ENCODE peak calls at places on chromosomes 7 and 10, in four cellular contexts. Z, Y, P and T are unnamed samples.

GRCh38 chr7:128398016-128398840 is 11.6 kb downstream of the IMPDH1 start:
- DNase-seq in Z (peak; percentile 61), P (no peak), Y (peak; percentile 68), T (peak; percentile 75)

GRCh38 chr7:2959828-2960599 is 83.7 kb downstream of the CARD11 start:
- DNase-seq in P (no peak), Y (no peak), Z (no peak), T (peak; percentile 7)

GRCh38 chr7:501526-501925 is 18.1 kb downstream of the PDGFA start:
- DNase-seq in P (no peak), Z (no peak), Y (peak; percentile 0), T (no peak)

GRCh38 chr7:90312745-90313144 is 8.4 kb downstream of the FAM237B start:
- DNase-seq in P (no peak), Z (peak; percentile 17), Y (no peak), T (no peak)

GRCh38 chr10:81874878-81875679 is at the start of gene NRG3:
- DNase-seq in Z (peak; percentile 4), Y (no peak), P (no peak), T (peak; percentile 13)

GRCh38 chr10:94150541-94151184 is 156.9 kb downstream of the PLCE1 start:
- DNase-seq in Y (no peak), P (no peak), Z (no peak), T (no peak)

GRCh38 chr10:124271671-124272070 is 147.1 kb downstream of the OAT start:
- DNase-seq in Z (no peak), P (no peak), Y (no peak), T (no peak)

GRCh38 chr10:124049484-124049883 is 43.9 kb downstream of the CHST15 start:
- DNase-seq in Z (peak; percentile 24), P (no peak), Y (no peak), T (peak; percentile 66)

GRCh38 chr10:105769248-105770184 is 1128.4 kb downstream of the SORCS3 start:
- DNase-seq in P (no peak), Z (no peak), Y (no peak), T (no peak)

GRCh38 chr7:129315916-129316315 is 91.1 kb downstream of the AHCYL2 start:
- DNase-seq in Y (no peak), Z (no peak), P (no peak), T (peak; percentile 46)

GRCh38 chr7:19442016-19442785 is 266.6 kb downstream of the POLR1F start:
- DNase-seq in Z (peak; percentile 76), Y (no peak), P (no peak), T (no peak)

GRCh38 chr10:48589266-48589665 is 15.6 kb downstream of the ARHGAP22 start:
- DNase-seq in Z (peak; percentile 94), P (no peak), Y (no peak), T (no peak)

GRCh38 chr7:150471886-150472285 is 21.5 kb downstream of the GIMAP8 start:
- DNase-seq in P (no peak), Z (no peak), Y (no peak), T (no peak)

GRCh38 chr10:24541239-24541753 is 182.4 kb downstream of the ARHGAP21 start:
- DNase-seq in P (no peak), Y (no peak), Z (no peak), T (no peak)

GRCh38 chr10:122294006-122294405 is 22.9 kb downstream of the BTBD16 start:
- DNase-seq in Z (no peak), Y (no peak), P (no peak), T (no peak)

GRCh38 chr10:11856678-11857077 is 33.5 kb downstream of the PROSER2 start:
- DNase-seq in Z (peak; percentile 31), Y (no peak), P (no peak), T (no peak)

GRCh38 chr10:101745074-101745690 is 30.7 kb downstream of the FGF8 start:
- DNase-seq in Y (no peak), Z (no peak), P (no peak), T (no peak)

GRCh38 chr10:125057158-125058001 is 103.0 kb downstream of the CTBP2 start:
- DNase-seq in Z (peak; percentile 85), P (no peak), Y (no peak), T (peak; percentile 90)

GRCh38 chr10:44300666-44301649 is 83.9 kb downstream of the CXCL12 start:
- DNase-seq in Z (peak; percentile 98), P (no peak), Y (no peak), T (no peak)

GRCh38 chr10:21993360-21994001 is 10.0 kb downstream of the DNAJC1 start:
- DNase-seq in P (no peak), Z (peak; percentile 51), Y (no peak), T (no peak)

GRCh38 chr7:114175140-114175539 is 239.5 kb upstream of the FOXP2 start:
- DNase-seq in Z (peak; percentile 27), P (no peak), Y (no peak), T (no peak)

GRCh38 chr7:48786951-48787350 is 137.4 kb upstream of the CDC14C start:
- DNase-seq in Z (no peak), P (no peak), Y (no peak), T (no peak)

GRCh38 chr7:134515569-134516468 is 11.5 kb upstream of the AKR1B10 start:
- DNase-seq in Y (no peak), P (no peak), Z (peak; percentile 97), T (no peak)

GRCh38 chr10:61028861-61029361 is 84.9 kb upstream of the RHOBTB1 start:
- DNase-seq in Z (peak; percentile 79), P (no peak), Y (no peak), T (no peak)

GRCh38 chr7:15801041-15801440 is 114.6 kb upstream of the MEOX2 start:
- DNase-seq in Z (no peak), P (no peak), Y (no peak), T (no peak)

GRCh38 chr10:22244001-22244400 is 26.2 kb upstream of the EBLN1 start:
- DNase-seq in Z (no peak), Y (no peak), P (no peak), T (no peak)

GRCh38 chr10:30752481-30752881 is 122.9 kb upstream of the LYZL2 start:
- DNase-seq in P (no peak), Z (no peak), Y (no peak), T (peak; percentile 51)

GRCh38 chr10:89744021-89744420 is 42.6 kb downstream of the KIF20B start:
- DNase-seq in Z (peak; percentile 29), P (no peak), Y (no peak), T (no peak)

GRCh38 chr7:12210179-12211053 is 678 bp upstream of the TMEM106B start:
- DNase-seq in P (no peak), Y (no peak), Z (no peak), T (peak; percentile 67)

GRCh38 chr10:97844672-97845071 is 5.0 kb upstream of the GOLGA7B start:
- DNase-seq in P (no peak), Y (no peak), Z (no peak), T (no peak)

GRCh38 chr7:137546009-137546408 is 202.5 kb upstream of the PTN start:
- DNase-seq in P (no peak), Z (no peak), Y (no peak), T (no peak)

GRCh38 chr7:23341846-23342598 is 42.9 kb downstream of the MALSU1 start:
- DNase-seq in P (no peak), Y (no peak), Z (no peak), T (no peak)

GRCh38 chr7:141754939-141755338 is 9.0 kb upstream of the TAS2R3 start:
- DNase-seq in Y (no peak), P (no peak), Z (peak; percentile 44), T (no peak)

GRCh38 chr7:131507592-131508331 is 48.7 kb downstream of the PODXL start:
- DNase-seq in Z (peak; percentile 86), Y (peak; percentile 83), P (peak; percentile 71), T (peak; percentile 89)

GRCh38 chr10:126041804-126042231 is 145.5 kb downstream of the FANK1 start:
- DNase-seq in Z (peak; percentile 59), Y (peak; percentile 77), P (peak; percentile 17), T (peak; percentile 56)

GRCh38 chr7:137961200-137962177 is 40.4 kb downstream of the CREB3L2 start:
- DNase-seq in P (no peak), Z (peak; percentile 86), Y (no peak), T (no peak)

GRCh38 chr7:24778543-24779282 is 21.4 kb upstream of the GSDME start:
- DNase-seq in P (no peak), Y (no peak), Z (peak; percentile 97), T (no peak)

GRCh38 chr7:100546129-100546867 is 7.3 kb downstream of the AGFG2 start:
- DNase-seq in Z (no peak), P (no peak), Y (peak; percentile 59), T (no peak)

GRCh38 chr7:116258734-116259133 is 48.4 kb downstream of the TES start:
- DNase-seq in Z (peak; percentile 82), Y (no peak), P (no peak), T (peak; percentile 14)